ENCODE peak calls at places on chromosomes 5 and 9, in six cellular contexts. One of them, this sample, is unnamed.

GRCh38 chr9:133707761-133708122 is 30.4 kb downstream of the SARDH start:
- DNase-seq in K562: no peak
- DNase-seq in A549: no peak
- DNase-seq in HepG2: no peak
- DNase-seq in H1: no peak
- DNase-seq in GM12878: no peak
- DNase-seq in this sample: no peak

GRCh38 chr9:120443489-120443888 is 136.5 kb downstream of the CDK5RAP2 start:
- DNase-seq in K562: no peak
- DNase-seq in A549: no peak
- DNase-seq in HepG2: no peak
- DNase-seq in H1: no peak
- DNase-seq in GM12878: no peak
- DNase-seq in this sample: no peak

GRCh38 chr5:10264569-10264968 is 14.5 kb downstream of the CCT5 start:
- DNase-seq in K562: no peak
- DNase-seq in A549: no peak
- DNase-seq in HepG2: no peak
- DNase-seq in H1: no peak
- DNase-seq in GM12878: no peak
- DNase-seq in this sample: no peak

GRCh38 chr9:73715591-73715990 is 563.9 kb downstream of the ANXA1 start:
- DNase-seq in K562: no peak
- DNase-seq in A549: no peak
- DNase-seq in HepG2: no peak
- DNase-seq in H1: no peak
- DNase-seq in GM12878: no peak
- DNase-seq in this sample: no peak

GRCh38 chr9:20253635-20254034 is 368.7 kb downstream of the MLLT3 start:
- DNase-seq in K562: no peak
- DNase-seq in A549: no peak
- DNase-seq in HepG2: no peak
- DNase-seq in H1: no peak
- DNase-seq in GM12878: no peak
- DNase-seq in this sample: no peak

GRCh38 chr5:128532127-128532526 is 5.9 kb downstream of the FBN2 start:
- DNase-seq in K562: no peak
- DNase-seq in A549: no peak
- DNase-seq in HepG2: no peak
- DNase-seq in H1: no peak
- DNase-seq in GM12878: no peak
- DNase-seq in this sample: no peak

GRCh38 chr9:135345775-135346433 is 133.7 kb upstream of the PPP1R26 start:
- DNase-seq in K562: no peak
- DNase-seq in A549: no peak
- DNase-seq in HepG2: no peak
- DNase-seq in H1: no peak
- DNase-seq in GM12878: no peak
- DNase-seq in this sample: no peak

GRCh38 chr5:3417376-3417943 is 178.2 kb upstream of the IRX1 start:
- DNase-seq in K562: peak; percentile 13
- DNase-seq in A549: no peak
- DNase-seq in HepG2: no peak
- DNase-seq in H1: peak; percentile 68
- DNase-seq in GM12878: no peak
- DNase-seq in this sample: no peak

GRCh38 chr9:96080364-96080763 is 204.9 kb downstream of the ERCC6L2 start:
- DNase-seq in K562: no peak
- DNase-seq in A549: peak; percentile 82
- DNase-seq in HepG2: no peak
- DNase-seq in H1: no peak
- DNase-seq in GM12878: no peak
- DNase-seq in this sample: no peak

GRCh38 chr5:166031926-166032325 is 2259.5 kb upstream of the WWC1 start:
- DNase-seq in K562: no peak
- DNase-seq in A549: no peak
- DNase-seq in HepG2: no peak
- DNase-seq in H1: no peak
- DNase-seq in GM12878: no peak
- DNase-seq in this sample: no peak

GRCh38 chr9:128898845-128899565 is 17.1 kb downstream of the LRRC8A start:
- DNase-seq in K562: no peak
- DNase-seq in A549: no peak
- DNase-seq in HepG2: no peak
- DNase-seq in H1: no peak
- DNase-seq in GM12878: no peak
- DNase-seq in this sample: no peak

GRCh38 chr5:176829320-176829719 is 19.0 kb downstream of the UNC5A start:
- DNase-seq in K562: no peak
- DNase-seq in A549: no peak
- DNase-seq in HepG2: no peak
- DNase-seq in H1: no peak
- DNase-seq in GM12878: no peak
- DNase-seq in this sample: no peak

GRCh38 chr5:29780401-29780800 is 1413.1 kb upstream of the CDH6 start:
- DNase-seq in K562: no peak
- DNase-seq in A549: peak; percentile 3
- DNase-seq in HepG2: peak; percentile 89
- DNase-seq in H1: no peak
- DNase-seq in GM12878: no peak
- DNase-seq in this sample: no peak

GRCh38 chr9:121445986-121446385 is 53.7 kb downstream of the GGTA1 start:
- DNase-seq in K562: no peak
- DNase-seq in A549: no peak
- DNase-seq in HepG2: no peak
- DNase-seq in H1: no peak
- DNase-seq in GM12878: no peak
- DNase-seq in this sample: no peak

GRCh38 chr5:128407956-128408355 is 130.1 kb downstream of the FBN2 start:
- DNase-seq in K562: no peak
- DNase-seq in A549: no peak
- DNase-seq in HepG2: no peak
- DNase-seq in H1: no peak
- DNase-seq in GM12878: no peak
- DNase-seq in this sample: no peak

GRCh38 chr5:172502969-172503368 is 48.6 kb upstream of the SH3PXD2B start:
- DNase-seq in K562: peak; percentile 21
- DNase-seq in A549: peak; percentile 27
- DNase-seq in HepG2: peak; percentile 6
- DNase-seq in H1: peak; percentile 49
- DNase-seq in GM12878: no peak
- DNase-seq in this sample: peak; percentile 41

GRCh38 chr5:145924849-145925248 is 11.5 kb upstream of the SH3RF2 start:
- DNase-seq in K562: no peak
- DNase-seq in A549: no peak
- DNase-seq in HepG2: no peak
- DNase-seq in H1: no peak
- DNase-seq in GM12878: no peak
- DNase-seq in this sample: no peak

GRCh38 chr5:76084496-76085285 is 1.5 kb downstream of the SV2C start:
- DNase-seq in K562: no peak
- DNase-seq in A549: no peak
- DNase-seq in HepG2: no peak
- DNase-seq in H1: peak; percentile 62
- DNase-seq in GM12878: no peak
- DNase-seq in this sample: peak; percentile 92

GRCh38 chr9:131609116-131609830 is 64.0 kb downstream of the PRRT1B start:
- DNase-seq in K562: no peak
- DNase-seq in A549: peak; percentile 10
- DNase-seq in HepG2: no peak
- DNase-seq in H1: no peak
- DNase-seq in GM12878: no peak
- DNase-seq in this sample: no peak

GRCh38 chr9:118023649-118024048 is 319.4 kb downstream of the TLR4 start:
- DNase-seq in K562: no peak
- DNase-seq in A549: no peak
- DNase-seq in HepG2: no peak
- DNase-seq in H1: no peak
- DNase-seq in GM12878: no peak
- DNase-seq in this sample: no peak

GRCh38 chr9:129755151-129755550 is 2.3 kb upstream of the PTGES start:
- DNase-seq in K562: no peak
- DNase-seq in A549: no peak
- DNase-seq in HepG2: no peak
- DNase-seq in H1: no peak
- DNase-seq in GM12878: no peak
- DNase-seq in this sample: no peak

GRCh38 chr5:62042007-62042406 is 264.0 kb upstream of the KIF2A start:
- DNase-seq in K562: no peak
- DNase-seq in A549: no peak
- DNase-seq in HepG2: no peak
- DNase-seq in H1: no peak
- DNase-seq in GM12878: no peak
- DNase-seq in this sample: no peak

GRCh38 chr5:62044989-62045388 is 261.0 kb upstream of the KIF2A start:
- DNase-seq in K562: no peak
- DNase-seq in A549: no peak
- DNase-seq in HepG2: no peak
- DNase-seq in H1: no peak
- DNase-seq in GM12878: no peak
- DNase-seq in this sample: no peak

GRCh38 chr5:62041364-62041763 is 264.6 kb upstream of the KIF2A start:
- DNase-seq in K562: no peak
- DNase-seq in A549: no peak
- DNase-seq in HepG2: no peak
- DNase-seq in H1: no peak
- DNase-seq in GM12878: no peak
- DNase-seq in this sample: no peak

GRCh38 chr5:62043289-62044274 is 262.4 kb upstream of the KIF2A start:
- DNase-seq in K562: no peak
- DNase-seq in A549: no peak
- DNase-seq in HepG2: no peak
- DNase-seq in H1: peak; percentile 65
- DNase-seq in GM12878: no peak
- DNase-seq in this sample: no peak

GRCh38 chr5:62046191-62046590 is 259.8 kb upstream of the KIF2A start:
- DNase-seq in K562: no peak
- DNase-seq in A549: no peak
- DNase-seq in HepG2: no peak
- DNase-seq in H1: no peak
- DNase-seq in GM12878: no peak
- DNase-seq in this sample: no peak
- TF ChIP-seq CHD2 in K562: no peak
- TF ChIP-seq CHD2 in A549: no peak
- TF ChIP-seq CHD2 in HepG2: no peak
- TF ChIP-seq CHD2 in H1: no peak
- TF ChIP-seq CHD2 in GM12878: no peak
- TF ChIP-seq CHD2 in this sample: no peak

GRCh38 chr9:136925414-136926153 is 19.0 kb downstream of the FBXW5 start:
- DNase-seq in K562: no peak
- DNase-seq in A549: no peak
- DNase-seq in HepG2: no peak
- DNase-seq in H1: no peak
- DNase-seq in GM12878: no peak
- DNase-seq in this sample: no peak
- TF ChIP-seq CTCF in K562: peak; percentile 23
- TF ChIP-seq CTCF in A549: no peak
- TF ChIP-seq CTCF in HepG2: peak; percentile 34
- TF ChIP-seq CTCF in H1: peak; percentile 24
- TF ChIP-seq CTCF in GM12878: peak; percentile 8
- TF ChIP-seq CTCF in this sample: no peak

DNA sequence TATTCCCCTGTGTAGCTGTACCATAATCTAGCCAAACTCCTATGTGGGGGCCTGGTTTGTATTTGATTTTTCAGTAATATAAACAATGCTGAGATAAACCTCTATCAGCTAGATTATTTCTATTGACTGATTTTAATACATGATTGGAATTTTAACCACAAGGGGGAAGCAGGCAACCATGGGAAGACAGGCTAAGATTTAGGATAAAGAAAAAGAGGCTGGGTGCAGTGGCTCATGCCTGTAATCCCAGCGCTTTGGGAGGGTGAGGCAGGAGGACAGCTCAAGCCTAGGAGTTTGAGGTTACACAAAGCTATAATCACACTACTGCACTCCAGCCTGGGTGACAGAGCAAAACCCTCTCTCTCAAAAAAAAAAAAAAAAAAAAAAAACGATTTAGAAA is 18.1 kb upstream of the GPX3 start:
- DNase-seq in K562: peak; percentile 46
- DNase-seq in A549: peak; percentile 33
- DNase-seq in HepG2: peak; percentile 58
- DNase-seq in H1: peak; percentile 42
- DNase-seq in GM12878: no peak
- DNase-seq in this sample: peak; percentile 41
- TF ChIP-seq CHD2 in K562: no peak
- TF ChIP-seq CHD2 in A549: no peak
- TF ChIP-seq CHD2 in HepG2: no peak
- TF ChIP-seq CHD2 in H1: no peak
- TF ChIP-seq CHD2 in GM12878: no peak
- TF ChIP-seq CHD2 in this sample: no peak

GRCh38 chr9:27866741-27867140 is 293.5 kb upstream of the C9orf72 start:
- DNase-seq in K562: no peak
- DNase-seq in A549: no peak
- DNase-seq in HepG2: no peak
- DNase-seq in H1: no peak
- DNase-seq in GM12878: no peak
- DNase-seq in this sample: no peak
- TF ChIP-seq CTCF in K562: no peak
- TF ChIP-seq CTCF in A549: no peak
- TF ChIP-seq CTCF in HepG2: no peak
- TF ChIP-seq CTCF in H1: peak; percentile 22
- TF ChIP-seq CTCF in GM12878: no peak
- TF ChIP-seq CTCF in this sample: no peak

GRCh38 chr5:136114406-136115132 is 18.1 kb upstream of the SMAD5 start:
- DNase-seq in K562: no peak
- DNase-seq in A549: no peak
- DNase-seq in HepG2: no peak
- DNase-seq in H1: no peak
- DNase-seq in GM12878: no peak
- DNase-seq in this sample: no peak
- TF ChIP-seq CHD2 in K562: no peak
- TF ChIP-seq CHD2 in A549: no peak
- TF ChIP-seq CHD2 in HepG2: no peak
- TF ChIP-seq CHD2 in H1: no peak
- TF ChIP-seq CHD2 in GM12878: no peak
- TF ChIP-seq CHD2 in this sample: no peak

DNA sequence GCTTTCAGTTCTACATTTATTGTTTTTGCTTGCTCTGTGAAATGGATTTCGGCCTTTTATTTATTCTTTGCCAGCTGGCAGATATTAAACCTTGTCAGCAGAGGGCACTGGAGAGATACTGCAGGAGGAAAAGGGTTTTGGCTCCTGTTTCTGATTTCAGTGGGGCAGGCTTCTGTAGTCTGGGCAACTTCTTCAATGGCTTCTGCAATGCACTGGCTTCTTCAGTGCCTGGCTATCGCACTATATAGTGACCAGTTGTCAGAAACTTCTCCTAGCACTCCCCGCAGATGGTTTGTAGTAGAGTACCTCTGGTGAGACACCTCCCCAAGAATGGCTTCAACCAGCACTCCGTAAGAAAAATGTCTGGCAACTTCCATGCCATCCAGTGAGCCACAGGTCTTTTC is 3.2 kb upstream of the NFX1 start:
- DNase-seq in K562: peak; percentile 32
- DNase-seq in A549: peak; percentile 89
- DNase-seq in HepG2: peak; percentile 67
- DNase-seq in H1: peak; percentile 43
- DNase-seq in GM12878: no peak
- DNase-seq in this sample: peak; percentile 65
- TF ChIP-seq CTCF in K562: peak; percentile 72
- TF ChIP-seq CTCF in A549: peak; percentile 88
- TF ChIP-seq CTCF in HepG2: peak; percentile 76
- TF ChIP-seq CTCF in H1: no peak
- TF ChIP-seq CTCF in GM12878: peak; percentile 88
- TF ChIP-seq CTCF in this sample: peak; percentile 82

This sample was measured in SK-N-SH.